ENCODE peak calls at places on chromosomes 3 and 15, in six cellular contexts. One of them, this sample, is unnamed. For H3K9me3, the result is how much of the 10 kb centered on the place peaks cover.

GRCh38 chr3:149473991-149474819 is at the start of gene TM4SF4:
- DNase-seq in endothelial cell of umbilical vein: no peak
- DNase-seq in hepatocyte: peak
- DNase-seq in fibroblast of lung: no peak
- DNase-seq in astrocyte: no peak
- DNase-seq in OCI-LY7: no peak
- DNase-seq in this sample: no peak

GRCh38 chr3:65035231-65035630 is 347.4 kb upstream of the ADAMTS9 start:
- DNase-seq in hepatocyte: peak
- DNase-seq in fibroblast of lung: no peak
- DNase-seq in astrocyte: no peak
- DNase-seq in endothelial cell of umbilical vein: no peak
- DNase-seq in OCI-LY7: no peak
- DNase-seq in this sample: no peak

GRCh38 chr3:12891985-12892839 is 50.8 kb upstream of the RPL32 start:
- DNase-seq in hepatocyte: peak
- DNase-seq in OCI-LY7: peak
- DNase-seq in endothelial cell of umbilical vein: peak
- DNase-seq in astrocyte: peak
- DNase-seq in fibroblast of lung: peak
- DNase-seq in this sample: no peak

GRCh38 chr3:149969110-149969944 is 1.4 kb downstream of the PFN2 start:
- DNase-seq in endothelial cell of umbilical vein: peak
- DNase-seq in fibroblast of lung: peak
- DNase-seq in OCI-LY7: no peak
- DNase-seq in astrocyte: peak
- DNase-seq in hepatocyte: peak
- DNase-seq in this sample: no peak

GRCh38 chr3:58217209-58217811 is 6.5 kb upstream of the DNASE1L3 start:
- DNase-seq in hepatocyte: peak
- DNase-seq in fibroblast of lung: peak
- DNase-seq in OCI-LY7: peak
- DNase-seq in astrocyte: peak
- DNase-seq in endothelial cell of umbilical vein: peak
- DNase-seq in this sample: peak

GRCh38 chr15:31335991-31336942 is 9.6 kb downstream of the KLF13 start:
- DNase-seq in fibroblast of lung: no peak
- DNase-seq in hepatocyte: no peak
- DNase-seq in astrocyte: no peak
- DNase-seq in OCI-LY7: no peak
- DNase-seq in endothelial cell of umbilical vein: no peak
- DNase-seq in this sample: no peak

GRCh38 chr3:119810018-119810435 is 28.1 kb downstream of the NR1I2 start:
- DNase-seq in fibroblast of lung: peak
- DNase-seq in astrocyte: peak
- DNase-seq in OCI-LY7: no peak
- DNase-seq in endothelial cell of umbilical vein: peak
- DNase-seq in hepatocyte: peak
- DNase-seq in this sample: no peak

GRCh38 chr3:136952292-136952691 is 5.5 kb upstream of the IL20RB start:
- DNase-seq in hepatocyte: no peak
- DNase-seq in astrocyte: peak
- DNase-seq in OCI-LY7: no peak
- DNase-seq in fibroblast of lung: peak
- DNase-seq in endothelial cell of umbilical vein: no peak
- DNase-seq in this sample: no peak

GRCh38 chr15:23648920-23649515 is 1.4 kb upstream of the MAGEL2 start:
- DNase-seq in OCI-LY7: peak
- DNase-seq in astrocyte: no peak
- DNase-seq in endothelial cell of umbilical vein: no peak
- DNase-seq in fibroblast of lung: peak
- DNase-seq in hepatocyte: peak
- DNase-seq in this sample: no peak

GRCh38 chr3:2343031-2343682 is 244.5 kb downstream of the CNTN4 start:
- DNase-seq in OCI-LY7: no peak
- DNase-seq in hepatocyte: no peak
- DNase-seq in fibroblast of lung: no peak
- DNase-seq in endothelial cell of umbilical vein: no peak
- DNase-seq in astrocyte: no peak
- DNase-seq in this sample: no peak

DNA sequence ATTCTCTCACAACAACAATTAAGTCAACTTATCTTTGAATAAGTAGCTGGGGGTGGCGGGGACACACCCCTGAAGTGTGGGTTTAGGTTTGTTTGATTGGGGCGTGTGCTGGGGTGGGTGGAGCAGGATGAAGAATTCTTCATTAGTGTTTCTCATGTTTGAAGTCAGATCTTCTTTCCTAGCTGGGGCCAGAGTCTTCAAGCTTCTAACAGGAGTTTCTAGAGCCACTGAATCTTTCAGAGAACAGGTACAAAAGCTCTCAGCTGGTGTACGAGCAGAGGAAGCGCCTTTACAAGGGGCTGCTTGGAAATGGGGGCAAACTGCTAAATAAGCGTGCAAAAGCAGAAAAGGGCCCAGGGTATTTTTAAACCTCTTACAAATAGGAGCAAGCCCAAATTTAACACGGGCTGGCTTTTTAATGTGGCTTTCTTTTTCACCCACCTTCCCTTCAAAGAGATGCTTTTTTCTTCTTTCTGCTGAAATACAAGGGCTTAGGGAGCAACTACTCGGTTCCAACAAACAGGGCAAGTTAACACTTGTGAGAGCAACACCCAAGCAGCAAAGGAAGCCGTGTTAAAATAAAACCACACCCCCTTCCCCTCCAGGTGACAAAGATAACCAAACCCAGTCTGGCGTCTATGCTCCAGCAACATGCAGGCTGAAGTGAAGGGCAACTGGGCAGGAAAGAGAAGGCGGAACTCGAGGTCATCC is 86.9 kb upstream of the RASGRP1 start:
- DNase-seq in astrocyte: no peak
- DNase-seq in fibroblast of lung: no peak
- DNase-seq in endothelial cell of umbilical vein: no peak
- DNase-seq in OCI-LY7: peak
- DNase-seq in hepatocyte: no peak
- DNase-seq in this sample: no peak
- H2AFZ ChIP-seq in astrocyte: no peak
- H2AFZ ChIP-seq in fibroblast of lung: no peak
- H2AFZ ChIP-seq in endothelial cell of umbilical vein: no peak
- H2AFZ ChIP-seq in OCI-LY7: peak
- H2AFZ ChIP-seq in hepatocyte: no peak
- H2AFZ ChIP-seq in this sample: peak

GRCh38 chr3:70740872-70741271 is 428.4 kb upstream of the MDFIC2 start:
- DNase-seq in astrocyte: no peak
- DNase-seq in hepatocyte: no peak
- DNase-seq in OCI-LY7: no peak
- DNase-seq in endothelial cell of umbilical vein: peak
- DNase-seq in fibroblast of lung: no peak
- DNase-seq in this sample: no peak
- TF ChIP-seq CTCF in astrocyte: no peak
- TF ChIP-seq CTCF in hepatocyte: no peak
- TF ChIP-seq CTCF in OCI-LY7: no peak
- TF ChIP-seq CTCF in endothelial cell of umbilical vein: no peak
- TF ChIP-seq CTCF in fibroblast of lung: no peak
- TF ChIP-seq CTCF in this sample: no peak

DNA sequence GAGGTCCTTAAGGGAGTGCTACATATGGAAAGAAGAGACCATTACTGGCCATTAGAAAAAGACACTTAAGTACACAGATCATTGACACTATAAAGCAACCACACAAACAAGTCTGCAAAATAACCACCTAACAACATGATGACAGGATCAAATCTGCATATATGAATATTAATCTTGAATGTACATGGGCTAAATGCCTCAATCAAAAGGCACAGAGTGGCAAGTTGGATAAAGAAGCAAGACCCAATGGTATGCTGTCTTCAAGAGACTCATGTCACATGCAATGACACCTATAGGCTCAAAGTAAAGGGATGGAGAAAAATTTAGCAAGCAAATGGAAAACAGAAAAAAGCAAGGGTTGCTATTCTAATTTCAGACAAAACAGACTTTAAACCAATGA is 28.4 kb upstream of the CCNL1 start:
- DNase-seq in fibroblast of lung: no peak
- DNase-seq in hepatocyte: no peak
- DNase-seq in astrocyte: no peak
- DNase-seq in OCI-LY7: no peak
- DNase-seq in endothelial cell of umbilical vein: no peak
- DNase-seq in this sample: no peak
- H3K9me3 ChIP-seq in fibroblast of lung: under half
- H3K9me3 ChIP-seq in hepatocyte: under half
- H3K9me3 ChIP-seq in astrocyte: under half
- H3K9me3 ChIP-seq in OCI-LY7: under half
- H3K9me3 ChIP-seq in endothelial cell of umbilical vein: under half
- H3K9me3 ChIP-seq in this sample: under half

GRCh38 chr15:32909431-32909830 is 191.6 kb downstream of the GREM1 start:
- DNase-seq in fibroblast of lung: peak
- DNase-seq in astrocyte: peak
- DNase-seq in OCI-LY7: peak
- DNase-seq in endothelial cell of umbilical vein: peak
- DNase-seq in hepatocyte: no peak
- DNase-seq in this sample: no peak

GRCh38 chr15:32908921-32909320 is 191.1 kb downstream of the GREM1 start:
- DNase-seq in fibroblast of lung: peak
- DNase-seq in astrocyte: no peak
- DNase-seq in endothelial cell of umbilical vein: no peak
- DNase-seq in hepatocyte: no peak
- DNase-seq in OCI-LY7: peak
- DNase-seq in this sample: no peak

GRCh38 chr15:32908135-32908801 is 190.5 kb downstream of the GREM1 start:
- DNase-seq in hepatocyte: peak
- DNase-seq in OCI-LY7: peak
- DNase-seq in fibroblast of lung: peak
- DNase-seq in endothelial cell of umbilical vein: peak
- DNase-seq in astrocyte: peak
- DNase-seq in this sample: no peak

GRCh38 chr15:32905481-32905880 is 187.7 kb downstream of the GREM1 start:
- DNase-seq in hepatocyte: no peak
- DNase-seq in OCI-LY7: no peak
- DNase-seq in astrocyte: no peak
- DNase-seq in fibroblast of lung: no peak
- DNase-seq in endothelial cell of umbilical vein: no peak
- DNase-seq in this sample: no peak

DNA sequence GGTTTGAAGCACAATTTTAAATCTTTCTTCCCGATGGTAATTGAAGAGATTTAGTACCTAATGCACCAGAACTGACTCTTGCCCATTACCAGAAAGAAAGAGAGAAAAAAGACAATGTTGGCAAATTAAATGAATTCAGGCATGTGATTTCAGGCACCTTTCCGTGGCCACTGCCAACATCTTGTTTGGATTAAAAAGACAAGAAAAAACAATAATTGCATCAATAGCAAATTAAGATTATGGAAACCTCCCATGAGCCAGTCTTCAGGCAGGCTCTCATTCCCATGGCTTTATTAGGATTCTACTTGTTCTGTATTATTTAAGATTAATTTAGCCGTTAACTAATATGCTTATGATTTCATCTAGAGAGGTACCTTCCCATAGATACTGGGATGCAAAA is 193.0 kb downstream of the GREM1 start:
- DNase-seq in OCI-LY7: no peak
- DNase-seq in endothelial cell of umbilical vein: no peak
- DNase-seq in fibroblast of lung: no peak
- DNase-seq in astrocyte: no peak
- DNase-seq in hepatocyte: no peak
- DNase-seq in this sample: no peak
- H2AFZ ChIP-seq in OCI-LY7: no peak
- H2AFZ ChIP-seq in endothelial cell of umbilical vein: no peak
- H2AFZ ChIP-seq in fibroblast of lung: no peak
- H2AFZ ChIP-seq in astrocyte: no peak
- H2AFZ ChIP-seq in hepatocyte: no peak
- H2AFZ ChIP-seq in this sample: no peak

GRCh38 chr3:107421170-107421792 is 44.0 kb downstream of the CCDC54 start:
- DNase-seq in astrocyte: peak
- DNase-seq in hepatocyte: peak
- DNase-seq in endothelial cell of umbilical vein: peak
- DNase-seq in OCI-LY7: peak
- DNase-seq in fibroblast of lung: peak
- DNase-seq in this sample: peak
- TF ChIP-seq CTCF in astrocyte: peak
- TF ChIP-seq CTCF in hepatocyte: peak
- TF ChIP-seq CTCF in endothelial cell of umbilical vein: peak
- TF ChIP-seq CTCF in OCI-LY7: peak
- TF ChIP-seq CTCF in fibroblast of lung: peak
- TF ChIP-seq CTCF in this sample: peak

This sample was measured in keratinocyte.